ENCODE peak calls at places on chromosomes 5 and 9, in six cellular contexts. D is HFF-Myc, M is astrocyte, B is MCF 10A, C is type B pancreatic cell, O is glutamatergic neuron. S is an unnamed sample.

GRCh38 chr5:177330991-177331837 is 19.5 kb upstream of the MXD3 start:
- DNase-seq in C (no peak), B (no peak), D (no peak), M (no peak), O (no peak), S (no peak)

GRCh38 chr5:87300744-87301143 is 33.1 kb downstream of the RASA1 start:
- DNase-seq in C (no peak), O (no peak), M (peak), B (peak), D (peak), S (no peak)

GRCh38 chr5:130110333-130110732 is 206.1 kb downstream of the CHSY3 start:
- DNase-seq in O (no peak), M (no peak), C (no peak), B (no peak), D (no peak), S (no peak)

GRCh38 chr9:112051812-112052211 is 123.3 kb downstream of the SUSD1 start:
- DNase-seq in M (peak), D (no peak), C (no peak), O (no peak), B (no peak), S (no peak)

GRCh38 chr5:152271420-152271819 is 133.7 kb downstream of the NMUR2 start:
- DNase-seq in D (no peak), B (peak), C (no peak), M (no peak), O (no peak), S (peak)

GRCh38 chr9:130539473-130540223 is 39.7 kb upstream of the FUBP3 start:
- DNase-seq in M (peak), O (no peak), D (no peak), C (no peak), B (peak), S (no peak)

GRCh38 chr5:131968396-131968954 is 23.0 kb upstream of the MEIKIN start:
- DNase-seq in B (no peak), D (no peak), O (no peak), M (peak), C (no peak), S (no peak)

GRCh38 chr5:124371121-124371706 is 375.2 kb downstream of the ZNF608 start:
- DNase-seq in B (no peak), D (no peak), C (no peak), O (no peak), M (no peak), S (no peak)

GRCh38 chr9:132791699-132792240 is 86.3 kb downstream of the AK8 start:
- DNase-seq in D (no peak), M (no peak), C (peak), B (no peak), O (no peak), S (no peak)

GRCh38 chr9:119667163-119667562 is 297.9 kb upstream of the BRINP1 start:
- DNase-seq in B (no peak), O (no peak), D (no peak), M (no peak), C (no peak), S (no peak)

GRCh38 chr5:78537821-78538220 is 110.8 kb downstream of the LHFPL2 start:
- DNase-seq in D (peak), C (no peak), O (no peak), B (peak), M (peak), S (no peak)

GRCh38 chr5:16934123-16934522 is 2.0 kb downstream of the MYO10 start:
- DNase-seq in D (no peak), C (peak), B (peak), O (peak), M (no peak), S (peak)

GRCh38 chr5:53481354-53481886 is 991 bp downstream of the FST start:
- DNase-seq in O (no peak), B (peak), C (no peak), M (no peak), D (no peak), S (no peak)

GRCh38 chr5:82387041-82387818 is 109.1 kb upstream of the RPS23 start:
- DNase-seq in C (no peak), M (peak), D (no peak), O (no peak), B (peak), S (no peak)

GRCh38 chr9:18208166-18209059 is 265.5 kb upstream of the ADAMTSL1 start:
- DNase-seq in B (peak), M (peak), C (no peak), O (peak), D (peak), S (peak)

GRCh38 chr5:144207875-144208444 is 37.3 kb downstream of the KCTD16 start:
- DNase-seq in O (no peak), M (no peak), B (no peak), D (no peak), C (no peak), S (no peak)
- TF ChIP-seq CTCF in O (no peak), M (no peak), B (no peak), D (no peak), C (no peak), S (no peak)

GRCh38 chr5:127298036-127298429 is 7.4 kb downstream of the MEGF10 start:
- DNase-seq in D (no peak), C (no peak), B (no peak), O (no peak), M (no peak), S (no peak)
- TF ChIP-seq CTCF in D (no peak), C (no peak), B (no peak), O (no peak), M (no peak), S (no peak)

DNA sequence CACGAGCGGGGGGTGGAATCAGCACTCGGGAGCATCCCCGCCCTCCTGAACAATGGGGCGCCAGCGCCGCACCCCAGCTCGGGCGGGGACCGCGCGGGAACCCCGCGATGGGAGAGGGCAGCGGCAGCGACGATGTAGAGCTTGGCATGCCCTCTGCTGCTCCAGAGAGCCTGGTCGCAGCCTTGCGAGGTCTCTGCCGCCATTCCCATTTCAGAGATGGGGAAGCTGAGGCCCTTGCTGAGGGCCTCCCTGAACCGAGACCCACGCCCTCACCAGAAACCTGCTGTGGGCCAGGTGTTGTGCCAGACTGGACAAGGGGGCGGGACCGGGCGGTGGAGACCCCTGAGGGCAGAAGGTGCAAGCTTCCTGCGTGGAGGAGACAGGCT is 569 bp upstream of the MEGF9 start:
- DNase-seq in M (no peak), C (no peak), B (no peak), O (peak), D (no peak), S (no peak)
- TF ChIP-seq CTCF in M (no peak), C (no peak), B (no peak), O (no peak), D (no peak), S (no peak)

DNA sequence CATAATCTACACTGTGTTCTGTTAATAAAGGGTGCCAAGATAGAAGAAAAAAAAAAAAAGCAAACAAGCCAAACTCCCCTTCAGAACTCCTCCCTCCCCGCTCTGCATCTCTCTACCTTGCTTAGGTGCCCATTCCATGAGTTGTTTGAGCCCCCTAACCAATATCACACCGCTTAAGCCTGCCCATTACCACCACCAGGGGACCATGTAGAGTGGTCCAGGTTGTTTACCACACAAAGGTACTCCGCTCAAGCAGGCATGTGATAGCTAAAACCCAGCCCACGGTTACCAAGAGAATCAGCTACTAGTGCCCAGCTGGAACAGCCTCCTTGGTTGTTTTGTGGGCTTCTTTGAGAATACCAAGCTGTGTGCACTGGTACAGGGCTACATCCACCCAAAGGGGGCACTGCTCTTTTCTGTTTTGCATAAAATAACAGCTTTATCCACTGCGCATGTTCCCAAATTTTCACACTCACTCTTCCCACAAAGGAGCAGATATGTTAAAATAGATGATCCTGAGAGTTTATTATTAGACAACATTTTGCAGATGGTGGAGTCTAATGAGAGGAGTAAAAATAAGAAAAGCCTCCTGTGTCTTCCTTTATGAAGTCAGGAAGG is 304.1 kb downstream of the DEPDC1B start:
- DNase-seq in C (no peak), M (no peak), D (no peak), O (no peak), B (no peak), S (no peak)
- TF ChIP-seq CTCF in C (no peak), M (no peak), D (peak), O (no peak), B (no peak), S (peak)

DNA sequence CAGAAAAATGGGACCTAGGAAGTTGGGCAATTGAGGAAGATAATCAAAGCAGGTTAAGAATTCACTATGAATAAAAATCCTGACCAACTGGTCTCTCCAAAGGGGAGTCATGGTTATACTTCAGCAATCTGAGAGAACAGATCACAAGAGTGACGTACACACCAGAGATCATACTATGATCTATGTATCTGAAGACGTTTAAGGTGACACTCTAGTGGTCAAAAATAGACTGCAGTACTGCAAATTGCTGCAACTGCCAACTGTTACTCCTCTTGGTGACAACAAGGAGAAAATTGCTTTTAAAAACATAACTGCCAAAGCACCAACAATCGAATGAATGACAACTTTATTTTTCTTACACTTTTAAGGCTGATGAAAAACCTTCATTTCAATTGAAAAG is 4.9 kb downstream of the AK6 start:
- DNase-seq in C (no peak), B (no peak), M (no peak), O (no peak), D (no peak), S (no peak)
- TF ChIP-seq CTCF in C (peak), B (peak), M (peak), O (peak), D (peak), S (peak)

DNA sequence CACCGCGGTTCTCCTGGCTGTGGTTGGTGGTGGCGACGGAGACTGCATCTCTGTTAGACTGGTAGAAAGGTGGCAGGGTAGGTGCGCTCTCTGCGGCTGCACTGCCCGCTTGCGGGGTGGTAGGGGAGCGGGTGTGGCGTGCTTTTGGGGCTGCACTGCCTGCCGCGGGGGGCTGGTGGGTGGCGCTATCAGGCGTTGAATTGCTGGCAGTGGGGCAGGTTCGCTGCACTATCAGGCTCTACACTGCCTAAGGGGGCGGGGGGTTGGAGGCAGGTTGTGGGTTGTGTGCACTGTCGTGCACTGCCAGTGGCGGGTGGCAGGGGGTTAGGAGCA is 21.0 kb upstream of the TRIM52 start:
- DNase-seq in C (no peak), O (peak), D (no peak), M (no peak), B (no peak), S (no peak)
- TF ChIP-seq CTCF in C (peak), O (no peak), D (no peak), M (no peak), B (no peak), S (no peak)

GRCh38 chr9:106862115-106862945 is 636 bp upstream of the ZNF462 start:
- DNase-seq in D (no peak), O (peak), B (peak), M (peak), C (peak), S (peak)
- TF ChIP-seq CTCF in D (peak), O (no peak), B (peak), M (peak), C (peak), S (no peak)

DNA sequence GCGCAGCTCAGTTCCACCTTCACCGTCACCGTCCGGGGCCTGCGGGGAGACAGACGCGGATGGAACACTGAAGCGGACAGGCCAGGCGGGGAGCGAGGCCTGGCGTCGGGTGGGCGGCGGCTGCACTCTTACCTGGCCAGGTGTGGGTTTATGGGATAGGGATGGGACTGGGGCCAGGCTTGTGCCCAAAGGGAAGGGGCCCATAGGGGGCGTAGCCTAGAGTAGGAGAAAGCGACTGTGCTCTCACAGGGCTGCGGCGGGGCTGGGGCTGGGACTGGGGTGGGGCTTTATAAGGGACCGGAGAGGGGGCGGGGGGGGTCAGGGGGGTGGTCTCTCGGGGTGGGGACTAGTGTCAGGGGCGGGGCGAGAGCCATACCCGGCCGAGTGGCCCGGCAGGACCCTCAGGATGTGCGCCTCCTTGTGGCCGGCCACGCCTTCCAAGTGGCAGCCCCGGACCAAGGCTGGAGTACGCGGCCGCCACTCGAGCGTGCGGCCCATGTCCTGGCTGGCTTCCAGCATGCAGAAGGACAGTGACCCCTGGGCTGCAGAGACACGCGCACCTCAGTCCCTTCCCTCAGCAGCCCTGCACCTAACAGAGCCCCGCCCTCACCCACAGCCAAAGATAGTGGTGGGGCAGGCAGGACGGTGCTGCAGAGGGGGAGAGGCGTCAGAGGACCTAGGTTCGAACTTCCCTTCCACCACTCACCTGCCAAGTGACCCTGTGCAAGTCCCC is 22.8 kb downstream of the FPGS start:
- DNase-seq in O (peak), C (no peak), B (no peak), M (no peak), D (no peak), S (peak)
- TF ChIP-seq CTCF in O (peak), C (peak), B (no peak), M (no peak), D (peak), S (peak)

GRCh38 chr5:31291323-31291854 is 97.9 kb downstream of the CDH6 start:
- DNase-seq in B (no peak), M (no peak), D (no peak), C (no peak), O (peak), S (peak)
- TF ChIP-seq CTCF in B (no peak), M (no peak), D (no peak), C (no peak), O (no peak), S (no peak)

DNA sequence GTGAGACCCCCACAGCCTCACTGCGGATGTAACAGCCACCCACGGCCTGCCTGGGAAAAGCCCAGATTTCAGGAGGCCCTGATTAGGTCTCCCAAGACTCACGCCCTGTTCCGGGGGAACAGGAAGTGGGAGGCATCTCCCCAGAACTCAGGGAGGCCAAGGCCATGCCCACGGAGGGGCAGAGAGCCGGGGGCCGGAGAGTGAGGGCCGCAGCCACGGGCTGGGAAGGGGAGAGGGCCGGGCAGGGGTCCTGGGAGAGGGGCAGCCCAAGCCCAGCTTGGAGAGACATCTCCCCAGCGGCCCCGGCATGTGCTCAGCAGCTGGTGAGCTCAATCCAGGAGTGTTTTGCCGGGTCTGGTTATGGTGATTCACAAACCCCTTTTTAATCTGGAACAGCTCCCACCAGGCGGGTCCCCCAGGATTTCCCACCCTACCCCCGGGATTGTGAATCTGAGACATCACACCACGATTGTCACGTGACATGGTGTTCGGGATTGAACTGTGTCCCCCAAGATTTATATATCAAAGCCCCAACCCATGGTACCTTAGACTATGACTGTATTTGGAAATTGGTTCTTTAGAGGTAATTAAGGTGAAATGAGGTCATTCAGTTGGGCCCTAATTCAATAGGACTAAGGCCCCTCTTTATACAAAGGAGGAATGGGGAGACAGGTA is 26.6 kb downstream of the KCNT1 start:
- DNase-seq in O (no peak), C (no peak), M (no peak), D (no peak), B (no peak), S (no peak)
- TF ChIP-seq CTCF in O (no peak), C (no peak), M (no peak), D (no peak), B (no peak), S (no peak)